ENCODE peak calls at places on chromosomes 12 and 14, in five cellular contexts. X is IMR-90, L is SK-N-SH, A is colonic mucosa, Q is neural progenitor cell. T is an unnamed sample.

GRCh38 chr12:82524636-82525035 is 162.1 kb upstream of the TMTC2 start:
- DNase-seq in X (no peak), L (no peak), A (no peak), Q (no peak), T (no peak)

GRCh38 chr12:3515506-3515905 is 24.5 kb downstream of the PRMT8 start:
- DNase-seq in X (no peak), L (no peak), A (no peak), Q (no peak), T (no peak)

GRCh38 chr12:51579321-51579850 is 11.6 kb upstream of the SCN8A start:
- DNase-seq in X (no peak), L (no peak), A (no peak), Q (no peak), T (no peak)

GRCh38 chr12:72288911-72289310 is 16.7 kb downstream of the TRHDE start:
- DNase-seq in X (peak; percentile 59), L (no peak), A (no peak), Q (no peak), T (no peak)

GRCh38 chr14:68144051-68144681 is 324.6 kb downstream of the RAD51B start:
- DNase-seq in X (peak; percentile 11), L (no peak), A (peak; percentile 41), Q (no peak), T (no peak)

GRCh38 chr12:115209230-115209629 is 525.3 kb upstream of the TBX3 start:
- DNase-seq in X (no peak), L (peak; percentile 12), A (no peak), Q (peak; percentile 10), T (peak; percentile 33)

GRCh38 chr12:28060901-28061300 is 88.4 kb upstream of the PTHLH start:
- DNase-seq in X (no peak), L (no peak), A (no peak), Q (no peak), T (no peak)

GRCh38 chr14:22434030-22434429 is 155.0 kb downstream of the DAD1 start:
- DNase-seq in X (no peak), L (no peak), A (no peak), Q (peak; percentile 14), T (peak; percentile 49)

GRCh38 chr12:27901959-27902358 is 70.6 kb downstream of the PTHLH start:
- DNase-seq in X (peak; percentile 44), L (no peak), A (no peak), Q (no peak), T (no peak)

GRCh38 chr12:90301095-90301494 is 592.5 kb upstream of the ATP2B1 start:
- DNase-seq in X (no peak), L (no peak), A (no peak), Q (no peak), T (no peak)

GRCh38 chr12:120043421-120043820 is 54.4 kb downstream of the BICDL1 start:
- DNase-seq in X (no peak), L (no peak), A (no peak), Q (no peak), T (no peak)

DNA sequence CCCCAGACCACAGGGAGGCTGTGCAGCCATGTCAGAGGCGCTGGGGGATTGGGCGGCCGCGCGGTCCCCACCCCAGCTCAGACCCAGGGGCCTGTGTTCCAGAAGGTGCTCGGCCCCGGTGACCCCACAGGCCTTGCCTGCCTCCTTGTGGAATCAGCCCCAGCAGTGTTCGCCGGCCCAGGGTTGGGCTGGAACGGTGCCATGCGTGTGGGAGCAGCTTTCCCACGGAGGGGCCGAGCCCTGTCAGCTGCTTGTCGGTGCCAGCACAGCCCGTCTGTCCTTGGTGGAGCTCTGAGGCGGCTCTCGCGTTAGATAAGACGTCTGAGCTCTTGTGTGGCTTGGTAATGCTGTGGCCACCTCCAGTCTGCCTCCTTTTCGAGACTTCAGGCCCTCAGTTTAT is 8.5 kb downstream of the ZFYVE21 start:
- DNase-seq in X (peak; percentile 36), L (peak; percentile 56), A (no peak), Q (no peak), T (no peak)
- H3K9ac ChIP-seq in X (no peak overlapping the region), L (no peak overlapping the region), A (peak overlapping the region; percentile 40), Q (no peak overlapping the region), T (no peak overlapping the region)

DNA sequence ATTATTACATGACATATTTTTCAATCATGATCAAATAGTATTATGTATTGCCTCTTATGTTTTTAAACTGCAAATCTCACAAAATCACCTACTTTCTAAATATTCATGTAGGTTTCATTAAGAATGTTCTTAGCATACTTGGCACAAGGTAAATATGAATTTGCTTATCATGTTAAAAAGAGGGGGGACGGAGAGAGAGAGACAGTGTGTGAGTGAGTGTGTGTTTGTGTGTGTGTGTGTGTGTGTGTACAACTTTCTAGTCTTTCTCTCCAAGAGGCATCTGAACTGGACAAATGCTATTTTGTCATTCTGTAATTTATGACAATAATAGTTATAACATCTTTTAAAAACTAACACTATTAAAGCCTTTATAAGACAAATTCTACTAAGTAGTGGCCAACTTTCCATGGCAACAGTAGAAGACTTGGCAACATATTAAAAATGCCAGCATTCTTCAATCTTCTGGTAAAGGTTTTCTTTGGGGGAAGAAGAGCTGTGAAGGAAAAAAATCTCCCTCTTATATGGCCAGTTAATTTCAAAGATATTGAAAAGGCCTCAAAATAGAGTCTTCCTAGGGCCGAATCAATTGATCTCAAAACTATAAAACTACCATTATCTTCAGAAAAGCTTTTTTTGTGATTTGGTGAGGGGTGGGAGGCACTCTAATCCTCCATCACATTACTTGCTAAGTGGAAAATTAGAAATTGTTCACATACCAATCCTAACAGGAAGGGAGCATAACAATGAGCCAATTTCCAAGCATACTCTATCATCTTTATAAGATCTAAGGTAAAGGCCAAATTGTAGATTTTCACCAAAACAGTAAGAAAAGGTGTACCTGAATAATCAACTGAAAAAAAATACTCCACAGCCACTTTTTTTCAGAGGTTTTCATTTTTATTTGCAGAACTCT is 28.2 kb downstream of the CDK17 start:
- DNase-seq in X (no peak), L (no peak), A (no peak), Q (peak; percentile 11), T (no peak)
- TF ChIP-seq CTCF in X (no peak), L (no peak), A (no peak), Q (no peak), T (no peak)

GRCh38 chr12:29287622-29288021 is 93.3 kb downstream of the ERGIC2 start:
- DNase-seq in X (no peak), L (no peak), A (no peak), Q (peak; percentile 16), T (no peak)

GRCh38 chr12:29282452-29282851 is 98.5 kb downstream of the ERGIC2 start:
- DNase-seq in X (no peak), L (peak; percentile 47), A (no peak), Q (no peak), T (no peak)

GRCh38 chr12:29286081-29286800 is 94.7 kb downstream of the ERGIC2 start:
- DNase-seq in X (peak; percentile 25), L (peak; percentile 46), A (no peak), Q (no peak), T (no peak)

GRCh38 chr12:29283969-29284368 is 97.0 kb downstream of the ERGIC2 start:
- DNase-seq in X (peak; percentile 48), L (no peak), A (no peak), Q (no peak), T (no peak)

DNA sequence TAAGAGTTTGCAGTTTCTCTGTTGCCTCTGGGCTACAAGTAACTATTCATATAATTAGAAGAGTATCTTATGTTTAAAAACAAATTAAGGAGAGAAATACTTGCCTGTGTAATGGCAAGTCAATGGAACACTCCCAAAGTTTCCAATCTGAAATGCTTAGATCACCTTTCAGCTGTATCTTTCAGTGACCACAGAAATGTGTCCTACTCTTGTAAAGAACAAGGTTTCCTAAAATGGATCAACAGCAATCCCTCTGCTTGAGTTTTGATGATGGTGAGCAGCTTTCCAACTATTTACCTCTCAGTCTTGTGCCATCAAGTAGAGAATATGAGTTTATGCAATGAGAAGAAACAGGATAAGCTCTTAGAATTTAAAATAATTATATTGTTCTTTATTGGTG is 92.9 kb downstream of the ERGIC2 start:
- DNase-seq in X (no peak), L (no peak), A (no peak), Q (no peak), T (no peak)
- H3K9ac ChIP-seq in X (no peak overlapping the region), L (no peak overlapping the region), A (no peak overlapping the region), Q (no peak overlapping the region), T (no peak overlapping the region)

GRCh38 chr12:96258451-96258933 is 64.3 kb downstream of the ELK3 start:
- DNase-seq in X (peak; percentile 53), L (no peak), A (peak; percentile 37), Q (peak; percentile 66), T (peak; percentile 74)

GRCh38 chr12:96256672-96257361 is 62.6 kb downstream of the ELK3 start:
- DNase-seq in X (no peak), L (no peak), A (no peak), Q (no peak), T (no peak)

GRCh38 chr12:96250119-96250685 is 56.0 kb downstream of the ELK3 start:
- DNase-seq in X (no peak), L (no peak), A (no peak), Q (no peak), T (no peak)

GRCh38 chr12:96257550-96258392 is 63.6 kb downstream of the ELK3 start:
- DNase-seq in X (peak; percentile 54), L (no peak), A (no peak), Q (no peak), T (peak; percentile 60)

DNA sequence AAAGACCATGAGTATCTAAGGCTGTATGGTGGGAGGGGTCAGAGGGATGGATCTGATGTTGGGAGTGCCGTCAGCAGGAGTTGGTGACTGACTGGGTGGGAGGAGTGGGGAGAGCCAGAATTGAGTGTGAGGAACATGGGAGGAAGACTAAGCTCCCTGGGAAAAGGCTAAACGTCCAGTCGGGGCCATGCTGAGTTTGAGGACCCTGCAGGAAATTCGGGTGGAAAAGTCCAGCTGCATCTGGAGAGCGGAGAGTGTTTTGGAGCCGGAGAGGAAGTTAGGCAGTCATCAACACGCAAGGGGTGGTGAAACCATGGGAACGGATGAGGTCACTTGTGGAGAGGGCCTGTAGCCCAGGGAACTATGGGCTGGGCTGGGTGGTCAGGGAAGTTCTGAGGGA is 60.9 kb downstream of the ELK3 start:
- DNase-seq in X (peak; percentile 57), L (no peak), A (no peak), Q (no peak), T (no peak)
- TF ChIP-seq CTCF in X (no peak), L (no peak), A (no peak), Q (no peak), T (no peak)

T was measured in endodermal cell.